ENCODE peak calls at places on chromosome 1, in five cellular contexts. M is H1, Z is GM12878, E is HepG2, V is HCT116. B is an unnamed sample.

GRCh38 chr1:63304410-63304809 is 18.0 kb upstream of the FOXD3 start:
- DNase-seq in M (no peak), Z (no peak), E (no peak), V (no peak), B (no peak)

GRCh38 chr1:65260851-65261473 is 48.4 kb upstream of the DNAJC6 start:
- DNase-seq in M (no peak), Z (no peak), E (no peak), V (peak; percentile 59), B (peak; percentile 61)

GRCh38 chr1:154446292-154446691 is 41.1 kb downstream of the IL6R start:
- DNase-seq in M (no peak), Z (no peak), E (no peak), V (no peak), B (no peak)

GRCh38 chr1:182185822-182186756 is 124.6 kb upstream of the ZNF648 start:
- DNase-seq in M (no peak), Z (no peak), E (peak; percentile 50), V (peak; percentile 49), B (no peak)

GRCh38 chr1:161726631-161727342 is 5.4 kb downstream of the FCRLB start:
- DNase-seq in M (peak; percentile 85), Z (no peak), E (peak; percentile 55), V (peak; percentile 56), B (peak; percentile 97)

GRCh38 chr1:231500666-231501065 is 27.8 kb upstream of the TSNAX start:
- DNase-seq in M (no peak), Z (no peak), E (no peak), V (no peak), B (no peak)

GRCh38 chr1:72526926-72527325 is 244.6 kb upstream of the NEGR1 start:
- DNase-seq in M (no peak), Z (no peak), E (no peak), V (no peak), B (no peak)

GRCh38 chr1:180381184-180381580 is 121.2 kb downstream of the ACBD6 start:
- DNase-seq in M (no peak), Z (no peak), E (no peak), V (no peak), B (no peak)

GRCh38 chr1:84504580-84505021 is 1.6 kb upstream of the SPATA1 start:
- DNase-seq in M (no peak), Z (no peak), E (no peak), V (no peak), B (no peak)

GRCh38 chr1:165532053-165532452 is 11.7 kb upstream of the LRRC52 start:
- DNase-seq in M (no peak), Z (no peak), E (no peak), V (no peak), B (no peak)

GRCh38 chr1:183879966-183880365 is 75.0 kb downstream of the RGL1 start:
- DNase-seq in M (no peak), Z (no peak), E (no peak), V (no peak), B (no peak)

GRCh38 chr1:178037510-178038253 is 56.2 kb upstream of the RASAL2 start:
- DNase-seq in M (peak; percentile 86), Z (no peak), E (peak; percentile 67), V (peak; percentile 40), B (peak; percentile 67)
- TF ChIP-seq POLR2A in M (peak; percentile 50), Z (no peak), E (no peak), V (no peak), B (no peak)

GRCh38 chr1:29410476-29410875 is 174.2 kb downstream of the PTPRU start:
- DNase-seq in M (peak; percentile 26), Z (no peak), E (no peak), V (no peak), B (no peak)
- TF ChIP-seq ATF3 in M (no peak), Z (no peak), E (no peak), V (no peak), B (no peak)

DNA sequence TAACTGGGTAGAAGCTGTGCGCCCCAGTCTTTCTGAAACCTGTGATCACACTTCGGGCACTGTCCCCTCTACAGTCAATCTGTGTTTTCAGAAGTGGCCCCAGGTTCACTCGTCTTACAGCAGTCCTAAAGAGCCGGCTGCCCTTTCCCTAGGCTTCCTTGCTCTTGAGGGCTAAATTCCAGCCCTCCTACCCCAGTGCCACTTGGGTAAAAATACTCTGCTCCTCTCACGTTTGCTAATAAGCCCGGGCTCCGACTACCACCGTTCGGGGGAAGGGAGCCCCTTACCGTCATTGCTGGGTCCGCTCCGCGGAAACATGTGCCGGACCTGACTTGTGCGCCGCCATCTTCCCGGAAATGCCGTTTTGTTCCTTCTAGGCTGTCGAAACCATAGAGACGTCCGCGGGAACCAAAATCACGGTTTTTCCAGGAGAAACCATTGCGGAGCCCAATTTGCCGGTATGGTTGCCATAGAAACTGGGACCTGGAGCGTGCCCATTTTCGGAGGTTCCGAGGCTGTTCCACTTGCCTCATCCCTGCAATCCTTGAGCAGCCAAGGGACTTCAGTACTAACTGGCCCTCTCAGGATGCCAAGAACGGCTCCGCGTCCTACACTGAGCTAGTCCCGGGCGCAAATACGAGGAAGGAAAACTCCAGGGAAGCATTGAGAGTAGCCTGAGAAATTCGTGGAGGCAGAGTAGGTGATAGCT is at the start of gene GPATCH4:
- DNase-seq in M (peak; percentile 86), Z (no peak), E (peak; percentile 73), V (peak; percentile 81), B (peak; percentile 77)
- TF ChIP-seq POLR2A in M (peak; percentile 80), Z (peak; percentile 92), E (peak; percentile 90), V (peak; percentile 52), B (peak; percentile 93)

DNA sequence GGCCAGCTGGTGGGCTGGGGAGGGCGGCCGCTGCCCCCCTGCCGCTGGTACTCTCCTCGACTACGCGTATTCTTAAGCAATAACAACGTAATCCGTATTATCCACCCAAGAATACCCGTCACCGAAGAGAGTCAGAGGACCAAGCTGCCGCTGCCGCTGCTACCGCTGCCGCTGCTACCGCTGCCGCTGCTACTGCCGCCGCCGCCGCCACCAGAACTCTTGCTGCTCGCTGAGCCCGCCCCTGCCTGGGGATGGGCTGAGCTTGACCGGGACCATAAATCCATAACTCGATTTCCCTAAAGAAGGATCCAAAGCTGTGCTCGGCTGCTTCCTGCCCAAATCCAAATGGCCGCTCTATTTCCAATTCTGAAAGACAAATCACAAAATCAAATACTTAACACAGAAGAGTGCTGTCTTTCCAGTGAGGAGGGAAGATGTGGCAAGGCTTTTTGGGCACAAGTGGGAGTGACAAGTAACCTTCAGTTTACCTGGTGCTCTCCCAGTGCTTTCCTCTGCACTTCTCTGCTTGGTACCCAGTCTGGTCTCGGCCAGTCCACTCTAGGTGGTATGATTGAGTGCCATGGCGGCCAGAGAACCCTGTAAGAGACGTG is 125.3 kb upstream of the DPYD start:
- DNase-seq in M (peak; percentile 65), Z (no peak), E (no peak), V (no peak), B (no peak)
- TF ChIP-seq ATF3 in M (no peak), Z (no peak), E (no peak), V (no peak), B (no peak)

DNA sequence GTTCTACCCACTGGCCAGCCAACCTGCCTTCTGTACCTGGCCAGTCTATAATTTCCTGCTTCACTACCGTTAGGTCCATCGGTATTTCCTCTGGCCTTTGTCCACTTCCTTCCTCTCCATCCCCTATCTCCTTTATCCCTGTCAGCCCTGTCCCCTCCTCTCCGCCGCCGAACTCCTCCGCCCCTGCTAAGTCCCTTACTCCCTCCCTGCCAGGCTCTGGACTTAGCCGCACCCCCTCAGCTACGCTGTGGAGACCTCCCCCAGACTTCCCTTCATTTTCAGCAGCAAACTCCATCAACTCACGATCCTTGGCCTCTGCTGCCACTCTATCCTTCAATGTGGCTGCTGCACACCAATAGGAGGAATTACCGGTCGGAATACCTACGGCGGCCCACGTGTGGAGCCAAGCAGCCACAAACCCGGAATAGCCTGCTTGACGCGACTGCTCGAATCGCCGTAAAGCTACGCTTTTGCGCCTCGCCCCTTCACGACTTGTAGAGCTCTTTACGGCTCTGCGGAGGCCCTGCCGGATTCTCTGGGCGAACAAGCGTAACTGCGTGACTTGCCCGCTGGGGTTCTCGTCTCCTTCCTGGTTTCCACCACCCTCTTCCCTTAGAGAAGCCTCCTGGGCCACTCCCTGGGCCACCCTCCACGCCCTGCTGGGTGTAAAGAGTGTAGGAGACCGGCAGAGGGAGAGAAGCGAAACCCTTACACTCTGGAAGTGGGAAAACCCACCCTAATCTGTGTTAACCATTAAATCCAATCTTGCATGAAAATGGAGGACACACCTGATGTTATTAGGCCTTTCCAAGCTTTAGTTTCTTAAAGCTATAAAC is at the start of gene ZNHIT6:
- DNase-seq in M (peak; percentile 84), Z (peak; percentile 82), E (peak; percentile 95), V (peak; percentile 97), B (peak; percentile 96)
- TF ChIP-seq POLR2A in M (peak; percentile 79), Z (peak; percentile 84), E (peak; percentile 68), V (peak; percentile 73), B (peak; percentile 92)

GRCh38 chr1:111846842-111847241 is 91.1 kb downstream of the DDX20 start:
- DNase-seq in M (no peak), Z (no peak), E (no peak), V (no peak), B (no peak)

GRCh38 chr1:111842411-111842810 is 86.7 kb downstream of the DDX20 start:
- DNase-seq in M (no peak), Z (no peak), E (no peak), V (no peak), B (no peak)

GRCh38 chr1:111841189-111841588 is 85.5 kb downstream of the DDX20 start:
- DNase-seq in M (no peak), Z (no peak), E (no peak), V (no peak), B (no peak)

GRCh38 chr1:111841746-111842145 is 86.0 kb downstream of the DDX20 start:
- DNase-seq in M (no peak), Z (no peak), E (no peak), V (no peak), B (no peak)

DNA sequence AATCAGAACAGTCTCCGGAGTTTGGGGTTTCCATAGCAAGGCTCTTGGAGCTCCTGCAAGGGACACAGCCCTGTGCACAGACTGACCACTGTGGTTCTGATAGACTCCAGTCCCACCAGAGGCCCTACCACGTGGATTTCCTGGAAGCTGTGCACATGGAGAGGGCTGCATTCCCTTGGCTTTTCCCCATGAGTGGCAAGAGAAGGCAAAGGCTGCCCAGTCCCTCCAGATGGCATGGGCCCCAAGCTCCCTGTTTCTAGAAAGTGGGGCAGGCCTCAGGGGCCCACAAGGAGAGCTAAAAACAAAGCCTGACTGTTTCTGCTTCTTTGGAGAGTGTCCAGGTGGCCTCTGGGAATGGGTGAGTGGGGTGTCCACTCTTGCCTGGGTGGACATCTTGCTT is 87.5 kb downstream of the DDX20 start:
- DNase-seq in M (no peak), Z (no peak), E (no peak), V (no peak), B (no peak)
- TF ChIP-seq ATF3 in M (no peak), Z (no peak), E (no peak), V (no peak), B (no peak)

DNA sequence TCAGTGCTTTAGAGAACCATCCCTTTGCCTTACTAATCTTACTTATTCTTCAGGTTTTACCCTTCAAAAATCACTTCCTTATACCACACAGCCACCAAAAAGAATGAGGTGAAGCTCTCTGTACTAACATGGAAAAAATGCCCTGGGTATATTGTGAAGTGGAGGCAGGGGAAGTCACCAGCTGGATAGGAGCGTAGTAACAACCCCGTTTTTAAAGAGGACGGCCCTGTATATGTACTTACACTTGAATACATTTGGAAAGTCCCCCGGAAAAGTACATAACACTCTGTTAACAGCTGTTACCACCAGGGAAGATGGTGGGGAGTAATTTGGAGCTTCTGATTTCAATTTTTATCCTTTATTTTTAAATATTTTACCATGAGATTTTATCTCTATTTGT is 28.2 kb upstream of the KHDRBS1 start:
- DNase-seq in M (no peak), Z (no peak), E (no peak), V (no peak), B (no peak)
- TF ChIP-seq POLR2A in M (no peak), Z (peak; percentile 23), E (no peak), V (no peak), B (no peak)

GRCh38 chr1:36092798-36093185 is 4.1 kb downstream of the ADPRS start:
- DNase-seq in M (no peak), Z (no peak), E (no peak), V (no peak), B (no peak)
- TF ChIP-seq ATF3 in M (no peak), Z (no peak), E (no peak), V (no peak), B (no peak)

GRCh38 chr1:27563407-27564263 is 40.3 kb downstream of the AHDC1 start:
- DNase-seq in M (no peak), Z (no peak), E (peak; percentile 95), V (no peak), B (peak; percentile 84)
- TF ChIP-seq POLR2A in M (no peak), Z (no peak), E (peak; percentile 42), V (no peak), B (no peak)

B was measured in K562.